ENCODE peak calls at places on chromosomes 1 and 21, in four cellular contexts. L is adrenal gland; R is stimulated activated CD4-positive, alpha-beta T cell treated with anti-CD3 and anti-CD28 coated beads, Interleukin-4, amount 100 ng/mL, for 24 hours; T is Daoy. O is an unnamed sample.

GRCh38 chr1:18554597-18554996 is 73.9 kb downstream of the KLHDC7A start:
- DNase-seq in L (no peak), R (no peak), T (no peak), O (no peak)

GRCh38 chr1:166511754-166512153 is 327.5 kb upstream of the POGK start:
- DNase-seq in L (no peak), R (no peak), T (no peak), O (no peak)

GRCh38 chr1:10694633-10695627 is 101.5 kb downstream of the CASZ1 start:
- DNase-seq in L (peak; percentile 92), R (peak; percentile 76), T (peak; percentile 95), O (peak; percentile 88)

GRCh38 chr1:35894183-35894582 is 11.2 kb downstream of the AGO1 start:
- DNase-seq in L (peak; percentile 92), R (no peak), T (peak; percentile 52), O (peak; percentile 56)

GRCh38 chr1:117008675-117009074 is 7.1 kb downstream of the CD101 start:
- DNase-seq in L (no peak), R (no peak), T (no peak), O (no peak)

GRCh38 chr1:9835404-9835757 is 11.6 kb upstream of the CLSTN1 start:
- DNase-seq in L (no peak), R (no peak), T (no peak), O (no peak)

GRCh38 chr21:17585875-17586450 is 26.7 kb downstream of the BTG3 start:
- DNase-seq in L (no peak), R (no peak), T (peak; percentile 24), O (no peak)

GRCh38 chr1:7389201-7389785 is 381.8 kb upstream of the VAMP3 start:
- DNase-seq in L (no peak), R (no peak), T (peak; percentile 75), O (peak; percentile 15)

GRCh38 chr21:44614161-44614631 is 2.3 kb downstream of the KRTAP10-8 start:
- DNase-seq in L (no peak), R (no peak), T (no peak), O (no peak)

GRCh38 chr21:33078907-33079582 is 9.1 kb downstream of the OLIG1 start:
- DNase-seq in L (no peak), R (peak; percentile 17), T (peak; percentile 94), O (no peak)

GRCh38 chr1:143553627-143554026 is 418.2 kb downstream of the FAM72C start:
- DNase-seq in L (no peak), R (no peak), T (no peak), O (no peak)

GRCh38 chr1:220922951-220923350 is 43.7 kb downstream of the HLX start:
- DNase-seq in L (no peak), R (no peak), T (no peak), O (no peak)

GRCh38 chr21:45302082-45303061 is 14.7 kb upstream of the POFUT2 start:
- DNase-seq in L (no peak), R (peak; percentile 63), T (no peak), O (peak; percentile 69)